ENCODE peak calls at places on chromosomes 3 and 15, in six cellular contexts. S is EH, Q is NAMALWA, R is H1, T is GM13976, L is HT-29. H is an unnamed sample.

GRCh38 chr15:62060896-62061280 is 641 bp upstream of the VPS13C start:
- DNase-seq in L (no peak), R (no peak), Q (no peak), T (no peak), S (peak), H (no peak)

GRCh38 chr3:9717050-9717555 is 13.5 kb downstream of the CPNE9 start:
- DNase-seq in S (no peak), L (no peak), R (no peak), Q (no peak), T (no peak), H (no peak)

GRCh38 chr15:58574612-58575011 is 142.8 kb downstream of the LIPC start:
- DNase-seq in S (no peak), R (no peak), L (peak), T (no peak), Q (no peak), H (no peak)

GRCh38 chr3:142609136-142609535 is 12.9 kb downstream of the PLS1 start:
- DNase-seq in T (no peak), S (no peak), Q (no peak), L (no peak), R (no peak), H (no peak)

GRCh38 chr3:135191690-135192089 is 396.6 kb downstream of the EPHB1 start:
- DNase-seq in S (no peak), Q (no peak), L (no peak), T (no peak), R (no peak), H (no peak)

GRCh38 chr3:34569437-34569836 is 771.0 kb downstream of the PDCD6IP start:
- DNase-seq in T (no peak), R (no peak), S (no peak), Q (no peak), L (no peak), H (no peak)

GRCh38 chr3:42501681-42502428 is 588 bp upstream of the VIPR1 start:
- DNase-seq in R (peak), S (peak), T (peak), L (peak), Q (peak), H (no peak)

GRCh38 chr3:117962750-117963149 is 1071.9 kb downstream of the IGSF11 start:
- DNase-seq in L (no peak), Q (no peak), S (peak), R (no peak), T (no peak), H (no peak)

GRCh38 chr3:72018339-72018984 is 233.5 kb upstream of the PROK2 start:
- DNase-seq in Q (no peak), L (no peak), S (peak), R (no peak), T (no peak), H (no peak)

GRCh38 chr3:136954246-136954645 is 3.5 kb upstream of the IL20RB start:
- DNase-seq in L (no peak), T (no peak), S (peak), Q (no peak), R (no peak), H (no peak)

GRCh38 chr15:60101416-60101815 is 97.3 kb downstream of the FOXB1 start:
- DNase-seq in T (no peak), Q (no peak), S (no peak), R (no peak), L (no peak), H (no peak)

GRCh38 chr3:56590814-56591213 is 33.8 kb downstream of the CCDC66 start:
- DNase-seq in T (no peak), L (no peak), Q (no peak), S (no peak), R (no peak), H (no peak)

GRCh38 chr3:196232154-196232881 is 16.0 kb downstream of the SLC51A start:
- DNase-seq in R (no peak), T (peak), Q (no peak), S (no peak), L (no peak), H (no peak)

H was measured in nucleus accumbens.